ENCODE peak calls at places on chromosomes 1 and 21, in six cellular contexts. R, C, B, W, K and J are unnamed samples.

GRCh38 chr1:38899560-38899959 is 18.2 kb upstream of the GJA9 start:
- DNase-seq in R (no peak), C (no peak), B (no peak), W (no peak), K (no peak), J (no peak)

GRCh38 chr1:215526147-215526845 is 40.8 kb upstream of the KCTD3 start:
- DNase-seq in R (no peak), C (no peak), B (peak; percentile 2), W (no peak), K (no peak), J (peak; percentile 65)

GRCh38 chr1:208850441-208850840 is 606.3 kb upstream of the PLXNA2 start:
- DNase-seq in R (no peak), C (no peak), B (no peak), W (no peak), K (no peak), J (no peak)

GRCh38 chr1:173422456-173422976 is 54.6 kb upstream of the PRDX6 start:
- DNase-seq in R (no peak), C (no peak), B (no peak), W (no peak), K (no peak), J (no peak)

GRCh38 chr1:15455522-15455921 is 1.0 kb upstream of the CELA2A start:
- DNase-seq in R (no peak), C (no peak), B (no peak), W (no peak), K (no peak), J (no peak)

GRCh38 chr1:204725821-204726448 is 40.4 kb upstream of the LRRN2 start:
- DNase-seq in R (peak; percentile 23), C (no peak), B (no peak), W (no peak), K (no peak), J (no peak)

GRCh38 chr1:232600430-232601258 is 29.3 kb downstream of the SIPA1L2 start:
- DNase-seq in R (no peak), C (no peak), B (no peak), W (no peak), K (no peak), J (no peak)

GRCh38 chr1:163069142-163069541 is at the start of gene RGS4:
- DNase-seq in R (peak; percentile 5), C (no peak), B (peak; percentile 4), W (peak; percentile 55), K (peak; percentile 49), J (no peak)

GRCh38 chr21:46295996-46296752 is 10.0 kb downstream of the YBEY start:
- DNase-seq in R (peak; percentile 82), C (peak; percentile 46), B (peak; percentile 88), W (no peak), K (peak; percentile 80), J (no peak)